ENCODE peak calls at places on chromosomes 3 and 15, in eight cellular contexts. Z is A549, Q is cardiac fibroblast, X is A673, L is sigmoid colon, A is upper lobe of right lung, V is neural crest cell, T is omental fat pad. B is an unnamed sample.

GRCh38 chr3:61172684-61173083 is 78.6 kb downstream of the FHIT start:
- DNase-seq in Z (no peak), Q (no peak), X (no peak), L (no peak), A (no peak), V (no peak), T (no peak), B (no peak)

GRCh38 chr15:48796930-48797329 is 13.9 kb downstream of the CEP152 start:
- DNase-seq in Z (peak; percentile 9), Q (peak; percentile 83), X (no peak), L (no peak), A (no peak), V (no peak), T (no peak), B (no peak)

GRCh38 chr3:148884261-148884660 is 19.2 kb downstream of the CPA3 start:
- DNase-seq in Z (no peak), Q (peak; percentile 72), X (no peak), L (no peak), A (no peak), V (no peak), T (no peak), B (no peak)

GRCh38 chr15:26126070-26126469 is 262.9 kb upstream of the ATP10A start:
- DNase-seq in Z (no peak), Q (no peak), X (no peak), L (no peak), A (no peak), V (no peak), T (no peak), B (no peak)

GRCh38 chr15:77179541-77179998 is 108.7 kb upstream of the TSPAN3 start:
- DNase-seq in Z (no peak), Q (no peak), X (no peak), L (no peak), A (no peak), V (no peak), T (no peak), B (no peak)

GRCh38 chr15:52746162-52746721 is 43.9 kb downstream of the ONECUT1 start:
- DNase-seq in Z (no peak), Q (no peak), X (no peak), L (no peak), A (no peak), V (no peak), T (no peak), B (no peak)

GRCh38 chr3:172073262-172073915 is 34.0 kb downstream of the FNDC3B start:
- DNase-seq in Z (no peak), Q (no peak), X (no peak), L (no peak), A (no peak), V (no peak), T (no peak), B (no peak)

GRCh38 chr3:148329481-148330220 is 368.1 kb upstream of the AGTR1 start:
- DNase-seq in Z (no peak), Q (peak; percentile 27), X (peak; percentile 18), L (no peak), A (no peak), V (no peak), T (no peak), B (no peak)

GRCh38 chr15:68652141-68652540 is 73.3 kb downstream of the CORO2B start:
- DNase-seq in Z (no peak), Q (no peak), X (peak; percentile 85), L (peak; percentile 54), A (peak; percentile 38), V (no peak), T (no peak), B (no peak)

GRCh38 chr3:69186575-69187093 is 64.2 kb upstream of the LMOD3 start:
- DNase-seq in Z (no peak), Q (no peak), X (no peak), L (no peak), A (no peak), V (no peak), T (no peak), B (no peak)

GRCh38 chr3:179666436-179667035 is 13.7 kb downstream of the USP13 start:
- DNase-seq in Z (no peak), Q (no peak), X (peak; percentile 68), L (no peak), A (peak; percentile 87), V (no peak), T (no peak), B (no peak)

GRCh38 chr3:106120334-106120733 is 251.5 kb upstream of the CBLB start:
- DNase-seq in Z (no peak), Q (peak; percentile 76), X (no peak), L (no peak), A (no peak), V (no peak), T (no peak), B (no peak)

GRCh38 chr3:52870471-52870870 is 26.9 kb downstream of the STIMATE start:
- DNase-seq in Z (no peak), Q (no peak), X (no peak), L (no peak), A (no peak), V (no peak), T (no peak), B (no peak)

GRCh38 chr3:142363936-142364467 is 83.8 kb downstream of the XRN1 start:
- DNase-seq in Z (no peak), Q (no peak), X (no peak), L (no peak), A (no peak), V (no peak), T (no peak), B (no peak)

GRCh38 chr3:192215-192929 is 4.2 kb upstream of the CHL1 start:
- DNase-seq in Z (no peak), Q (no peak), X (no peak), L (no peak), A (no peak), V (no peak), T (no peak), B (no peak)

GRCh38 chr3:15271785-15272381 is 60.5 kb downstream of the SH3BP5 start:
- DNase-seq in Z (no peak), Q (no peak), X (no peak), L (peak; percentile 80), A (peak; percentile 80), V (no peak), T (no peak), B (no peak)

GRCh38 chr15:45279024-45279697 is 27.1 kb downstream of the SLC28A2 start:
- DNase-seq in Z (peak; percentile 95), Q (peak; percentile 98), X (peak; percentile 99), L (peak; percentile 99), A (peak; percentile 98), V (peak; percentile 93), T (peak; percentile 85), B (peak; percentile 98)

GRCh38 chr15:45274636-45275035 is 22.6 kb downstream of the SLC28A2 start:
- DNase-seq in Z (no peak), Q (no peak), X (no peak), L (no peak), A (no peak), V (no peak), T (no peak), B (no peak)

DNA sequence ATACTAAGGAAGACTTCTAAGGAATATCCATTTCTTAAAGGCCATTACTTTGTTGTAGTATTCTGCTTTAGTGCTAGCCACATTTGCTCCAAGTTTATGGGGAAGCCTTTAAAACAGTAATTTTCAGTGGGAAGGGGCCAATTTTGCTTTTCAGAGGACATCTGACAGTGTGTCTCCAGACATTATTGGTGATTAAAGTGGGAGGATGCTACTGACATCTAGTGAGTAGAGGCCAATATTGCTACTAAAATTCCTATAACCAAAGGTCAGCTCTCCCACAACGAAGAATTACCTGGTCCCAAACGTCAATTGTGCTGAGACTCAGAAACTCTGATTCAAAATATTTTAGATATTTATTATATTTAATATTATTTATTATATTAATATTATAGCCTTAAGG is 24.8 kb downstream of the SLC28A2 start:
- DNase-seq in Z (peak; percentile 33), Q (peak; percentile 33), X (peak; percentile 58), L (no peak), A (no peak), V (no peak), T (no peak), B (no peak)
- TF ChIP-seq CTCF in Z (peak; percentile 57), Q (peak; percentile 29), X (peak; percentile 58), L (peak; percentile 13), A (peak; percentile 43), V (peak; percentile 52), T (no peak), B (peak; percentile 78)

GRCh38 chr3:39641210-39641718 is 168.1 kb upstream of the MYRIP start:
- DNase-seq in Z (no peak), Q (no peak), X (no peak), L (no peak), A (no peak), V (no peak), T (no peak), B (no peak)

GRCh38 chr3:39638286-39638685 is 170.8 kb downstream of the MOBP start:
- DNase-seq in Z (no peak), Q (peak; percentile 39), X (no peak), L (no peak), A (no peak), V (no peak), T (no peak), B (no peak)

GRCh38 chr3:39639344-39640236 is 169.8 kb upstream of the MYRIP start:
- DNase-seq in Z (peak; percentile 91), Q (peak; percentile 96), X (peak; percentile 74), L (no peak), A (no peak), V (no peak), T (no peak), B (no peak)

GRCh38 chr3:39637807-39638206 is 170.3 kb downstream of the MOBP start:
- DNase-seq in Z (peak; percentile 62), Q (peak; percentile 66), X (peak; percentile 31), L (no peak), A (no peak), V (no peak), T (no peak), B (no peak)
- TF ChIP-seq CTCF in Z (no peak), Q (peak; percentile 28), X (peak; percentile 26), L (no peak), A (no peak), V (peak; percentile 34), T (no peak), B (peak; percentile 50)

DNA sequence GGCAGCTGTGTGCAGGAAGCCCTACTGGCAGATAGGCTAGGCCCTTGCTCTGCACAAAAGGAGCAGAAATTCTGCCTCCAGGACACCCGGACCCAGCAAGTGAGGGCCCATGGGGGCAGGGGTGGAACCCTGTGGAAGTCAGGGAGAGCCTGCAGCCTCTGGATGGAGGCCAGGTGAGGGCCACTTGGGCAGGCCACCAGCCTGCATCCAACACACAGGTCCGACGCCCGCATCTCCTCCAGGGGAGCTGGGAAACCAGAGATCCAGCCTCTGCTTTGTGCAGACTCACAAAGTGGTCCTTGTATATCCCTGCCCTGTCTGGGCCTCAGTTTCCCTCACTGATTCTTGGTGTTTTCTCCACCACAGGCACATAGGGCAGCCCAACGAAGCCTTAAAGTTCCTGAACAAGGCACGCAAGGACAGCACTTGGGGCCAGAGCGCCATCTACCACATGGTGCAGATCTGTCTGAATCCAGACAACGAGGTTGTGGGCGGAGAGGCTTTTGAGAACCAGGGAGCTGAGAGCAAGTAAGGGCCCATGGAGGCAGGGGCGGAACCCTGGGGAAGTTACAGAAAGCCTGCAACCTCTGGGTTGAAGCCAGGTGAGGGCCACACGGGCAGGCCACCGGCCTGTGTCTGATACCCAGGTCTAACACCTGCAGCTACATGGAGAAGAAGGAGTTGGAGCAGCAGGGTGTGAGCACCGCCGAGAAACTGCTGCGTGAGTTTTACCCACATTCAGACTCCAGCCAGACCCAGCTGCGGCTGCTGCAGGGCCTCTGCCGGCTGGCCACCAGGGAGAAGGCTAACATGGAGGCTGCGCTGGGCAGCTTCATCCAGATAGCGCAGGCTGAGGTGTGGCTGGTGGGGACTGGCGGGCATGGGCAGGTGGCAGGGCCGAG is 16.6 kb downstream of the CSRNP1 start:
- DNase-seq in Z (no peak), Q (no peak), X (no peak), L (peak; percentile 64), A (no peak), V (no peak), T (no peak), B (no peak)
- TF ChIP-seq CTCF in Z (no peak), Q (no peak), X (no peak), L (no peak), A (no peak), V (no peak), T (no peak), B (no peak)

GRCh38 chr3:39153977-39154299 is 547 bp upstream of the CSRNP1 start:
- DNase-seq in Z (no peak), Q (no peak), X (no peak), L (no peak), A (no peak), V (no peak), T (no peak), B (no peak)
- TF ChIP-seq CTCF in Z (no peak), Q (no peak), X (no peak), L (no peak), A (peak; percentile 14), V (peak; percentile 24), T (no peak), B (no peak)

B was measured in chondrocyte.